ENCODE peak calls at places on chromosomes 6 and 20, in four cellular contexts. Q, S, X and F are unnamed samples.

GRCh38 chr6:55643868-55644267 is 64.9 kb upstream of the HMGCLL1 start:
- DNase-seq in X (no peak), Q (peak; percentile 62), S (no peak), F (no peak)

GRCh38 chr20:57426156-57426769 is 35.1 kb downstream of the RBM38 start:
- DNase-seq in S (no peak), Q (no peak), X (no peak), F (no peak)

GRCh38 chr6:18425218-18425617 is 38.1 kb downstream of the RNF144B start:
- DNase-seq in X (peak; percentile 60), S (no peak), Q (no peak), F (no peak)

GRCh38 chr6:153237670-153238069 is 106.6 kb upstream of the RGS17 start:
- DNase-seq in Q (no peak), S (no peak), X (no peak), F (no peak)

GRCh38 chr6:24451581-24452041 is 37.8 kb downstream of the GPLD1 start:
- DNase-seq in S (no peak), X (no peak), Q (no peak), F (no peak)

GRCh38 chr20:37941992-37942391 is 39.1 kb downstream of the VSTM2L start:
- DNase-seq in S (no peak), Q (no peak), X (no peak), F (no peak)

GRCh38 chr6:102798631-102799030 is 1405.1 kb downstream of the GRIK2 start:
- DNase-seq in Q (no peak), S (no peak), X (no peak), F (no peak)

GRCh38 chr20:22346716-22347115 is 237.7 kb downstream of the FOXA2 start:
- DNase-seq in S (no peak), X (no peak), Q (no peak), F (no peak)

GRCh38 chr6:81896561-81896960 is 144.1 kb upstream of the TENT5A start:
- DNase-seq in X (no peak), S (no peak), Q (peak; percentile 39), F (no peak)

GRCh38 chr6:160146454-160147145 is 25.0 kb downstream of the SLC22A1 start:
- DNase-seq in X (no peak), Q (no peak), S (no peak), F (no peak)

GRCh38 chr6:42352856-42353564 is 98.7 kb downstream of the TRERF1 start:
- DNase-seq in X (no peak), S (no peak), Q (peak; percentile 90), F (no peak)

GRCh38 chr6:148884461-148884860 is 137.6 kb downstream of the UST start:
- DNase-seq in S (no peak), X (no peak), Q (no peak), F (no peak)

GRCh38 chr6:110348956-110349565 is 9.1 kb downstream of the METTL24 start:
- DNase-seq in X (no peak), Q (no peak), S (no peak), F (no peak)

GRCh38 chr6:109892451-109893435 is 85.4 kb upstream of the GPR6 start:
- DNase-seq in S (no peak), X (peak; percentile 38), Q (no peak), F (no peak)

GRCh38 chr20:50883856-50884255 is 47.4 kb downstream of the ADNP start:
- DNase-seq in X (no peak), S (no peak), Q (no peak), F (no peak)

GRCh38 chr6:161273356-161273751 is 507 bp downstream of the AGPAT4 start:
- DNase-seq in S (peak; percentile 38), Q (peak; percentile 48), X (no peak), F (peak; percentile 48)